ENCODE peak calls at places on chromosome 6, in ten cellular contexts. F is right lobe of liver, B is AG10803, Q is heart left ventricle, T is hippocampal formation, D is cardiac fibroblast, O is HEK293T, C is A673, S is T-cell, E is GM04504. R is an unnamed sample.

GRCh38 chr6:133774356-133774755 is 114.6 kb upstream of the TCF21 start:
- DNase-seq in F (no peak), B (peak; percentile 57), S (no peak), T (no peak), E (peak; percentile 15), Q (no peak), O (no peak), C (peak; percentile 69), D (peak; percentile 87), R (no peak)

GRCh38 chr6:166736606-166737005 is 109.6 kb upstream of the RPS6KA2 start:
- DNase-seq in S (no peak), T (no peak), Q (no peak), D (peak; percentile 70), F (no peak), O (no peak), C (peak; percentile 85), B (no peak), E (no peak), R (no peak)

GRCh38 chr6:100467144-100468012 is 2.7 kb upstream of the SIM1 start:
- DNase-seq in B (no peak), S (no peak), O (no peak), T (no peak), F (no peak), E (no peak), D (no peak), C (no peak), Q (no peak), R (peak; percentile 60)

GRCh38 chr6:68126089-68126749 is 508.9 kb upstream of the ADGRB3 start:
- DNase-seq in O (no peak), F (no peak), E (no peak), C (no peak), Q (no peak), B (no peak), S (no peak), T (no peak), D (peak; percentile 8), R (no peak)

GRCh38 chr6:128491041-128491642 is 29.3 kb downstream of the PTPRK start:
- DNase-seq in T (peak; percentile 49), Q (no peak), E (no peak), B (no peak), F (no peak), D (peak; percentile 67), O (no peak), S (no peak), C (peak; percentile 46), R (no peak)

GRCh38 chr6:155440758-155441157 is 14.9 kb downstream of the NOX3 start:
- DNase-seq in F (no peak), E (no peak), C (peak; percentile 25), D (no peak), B (no peak), Q (no peak), T (no peak), O (no peak), S (no peak), R (no peak)

GRCh38 chr6:75094614-75095321 is 111.1 kb downstream of the COL12A1 start:
- DNase-seq in Q (no peak), D (peak; percentile 77), O (no peak), B (peak; percentile 73), E (peak; percentile 29), S (no peak), T (no peak), C (no peak), F (no peak), R (no peak)

GRCh38 chr6:7887278-7887991 is 23.2 kb downstream of the TXNDC5 start:
- DNase-seq in B (no peak), O (no peak), E (no peak), C (no peak), Q (no peak), F (no peak), T (no peak), S (no peak), D (no peak), R (no peak)

GRCh38 chr6:148760568-148761531 is 14.0 kb downstream of the UST start:
- DNase-seq in O (no peak), F (no peak), C (peak; percentile 71), Q (peak; percentile 37), B (peak; percentile 98), S (peak; percentile 36), T (peak; percentile 68), E (peak; percentile 86), D (peak; percentile 93), R (peak; percentile 50)

GRCh38 chr6:45728674-45729073 is 287.0 kb downstream of the CLIC5 start:
- DNase-seq in F (no peak), D (peak; percentile 83), B (peak; percentile 75), E (peak; percentile 32), C (peak; percentile 83), T (no peak), O (no peak), Q (no peak), S (no peak), R (no peak)

GRCh38 chr6:111764238-111765182 is 108.7 kb downstream of the FYN start:
- DNase-seq in C (no peak), T (no peak), B (no peak), O (no peak), S (peak; percentile 49), Q (no peak), F (no peak), D (no peak), E (no peak), R (peak; percentile 12)

GRCh38 chr6:126039284-126039683 is 52.9 kb downstream of the TRMT11 start:
- DNase-seq in Q (no peak), B (peak; percentile 56), F (no peak), E (no peak), D (peak; percentile 63), T (no peak), O (no peak), C (no peak), S (no peak), R (no peak)

GRCh38 chr6:26197736-26198625 is 110.8 kb downstream of the HFE start:
- DNase-seq in Q (no peak), D (peak; percentile 58), T (no peak), C (peak; percentile 59), B (no peak), O (no peak), S (peak; percentile 25), E (no peak), F (no peak), R (peak; percentile 26)

GRCh38 chr6:34601706-34602105 is 45.6 kb upstream of the SPDEF start:
- DNase-seq in B (no peak), T (peak; percentile 45), F (no peak), Q (no peak), D (no peak), O (no peak), E (no peak), S (no peak), C (no peak), R (no peak)

GRCh38 chr6:157328108-157328692 is 4.9 kb upstream of the TMEM242 start:
- DNase-seq in F (no peak), C (peak; percentile 79), B (no peak), D (peak; percentile 45), T (no peak), S (no peak), O (no peak), E (no peak), Q (no peak), R (no peak)

GRCh38 chr6:125078602-125079321 is 74.8 kb upstream of the TPD52L1 start:
- DNase-seq in Q (no peak), O (no peak), C (no peak), F (no peak), D (no peak), T (no peak), S (no peak), B (no peak), E (no peak), R (no peak)

GRCh38 chr6:36378243-36378920 is 9.1 kb downstream of the ETV7 start:
- DNase-seq in B (no peak), Q (no peak), E (no peak), C (no peak), D (no peak), O (no peak), F (peak; percentile 29), T (no peak), S (no peak), R (no peak)

GRCh38 chr6:114287461-114287860 is 55.4 kb downstream of the HS3ST5 start:
- DNase-seq in Q (no peak), C (no peak), F (no peak), O (no peak), T (peak; percentile 61), E (no peak), B (no peak), S (no peak), D (no peak), R (no peak)

GRCh38 chr6:8180327-8181161 is 78.2 kb upstream of the EEF1E1 start:
- DNase-seq in O (no peak), F (no peak), C (no peak), T (no peak), B (peak; percentile 85), Q (no peak), D (peak; percentile 85), S (no peak), E (peak; percentile 48), R (peak; percentile 35)

GRCh38 chr6:106537662-106538061 is 91.6 kb downstream of the RTN4IP1 start:
- DNase-seq in S (no peak), F (no peak), Q (no peak), B (no peak), D (no peak), O (no peak), C (no peak), E (no peak), T (no peak), R (no peak)

GRCh38 chr6:13709698-13710551 is 1.7 kb downstream of the RANBP9 start:
- DNase-seq in E (no peak), C (peak; percentile 53), F (no peak), Q (no peak), O (no peak), T (no peak), S (no peak), D (peak; percentile 54), B (peak; percentile 31), R (peak; percentile 12)

GRCh38 chr6:36029464-36029863 is 1.9 kb downstream of the MAPK14 start:
- DNase-seq in B (peak; percentile 86), S (no peak), C (peak; percentile 63), Q (no peak), O (no peak), T (peak; percentile 7), D (peak; percentile 86), E (peak; percentile 51), F (no peak), R (no peak)

GRCh38 chr6:100504786-100505737 is 40.3 kb upstream of the SIM1 start:
- DNase-seq in E (peak; percentile 46), T (no peak), F (no peak), C (no peak), Q (no peak), B (peak; percentile 91), S (no peak), D (peak; percentile 92), O (no peak), R (no peak)

GRCh38 chr6:7413151-7413823 is 23.7 kb downstream of the RIOK1 start:
- DNase-seq in O (no peak), S (no peak), T (no peak), F (no peak), E (no peak), D (no peak), C (no peak), Q (no peak), B (no peak), R (no peak)

GRCh38 chr6:53634184-53634631 is 31.3 kb downstream of the KLHL31 start:
- DNase-seq in Q (no peak), T (no peak), S (no peak), F (peak; percentile 65), E (no peak), B (no peak), C (no peak), D (no peak), O (no peak), R (no peak)

GRCh38 chr6:78580923-78581322 is 286.4 kb upstream of the IRAK1BP1 start:
- DNase-seq in F (no peak), C (no peak), O (no peak), Q (no peak), B (no peak), D (no peak), T (no peak), S (no peak), E (no peak), R (no peak)

GRCh38 chr6:9543649-9544048 is 871.2 kb downstream of the TFAP2A start:
- DNase-seq in Q (no peak), F (no peak), C (peak; percentile 42), O (no peak), B (no peak), D (no peak), S (no peak), E (no peak), T (no peak), R (no peak)

GRCh38 chr6:131062245-131063027 is 609 bp downstream of the EPB41L2 start:
- DNase-seq in D (peak; percentile 29), S (peak; percentile 7), Q (peak; percentile 54), B (no peak), F (peak; percentile 47), O (peak; percentile 50), C (peak; percentile 45), E (no peak), T (no peak), R (peak; percentile 49)